ENCODE peak calls at places on chromosomes 13 and 19, in four cellular contexts. G is foreskin fibroblast, H is kidney epithelial cell, Z is OCI-LY7. U is an unnamed sample.

GRCh38 chr13:44368599-44369368 is 4.8 kb upstream of the SERP2 start:
- DNase-seq in Z (no peak), H (no peak), G (no peak), U (no peak)

GRCh38 chr13:102487330-102487729 is 85.5 kb upstream of the FGF14 start:
- DNase-seq in H (no peak), Z (no peak), G (no peak), U (no peak)

GRCh38 chr13:21069561-21070004 is 8.2 kb upstream of the LATS2 start:
- DNase-seq in H (peak; percentile 69), Z (no peak), G (peak; percentile 95), U (peak; percentile 91)

GRCh38 chr13:94343243-94343585 is 136.3 kb downstream of the DCT start:
- DNase-seq in Z (no peak), H (no peak), G (peak; percentile 19), U (no peak)

GRCh38 chr13:99320693-99321481 is 13.7 kb upstream of the GPR183 start:
- DNase-seq in G (peak; percentile 88), Z (no peak), H (no peak), U (peak; percentile 83)

GRCh38 chr19:7083076-7083956 is 13.8 kb downstream of the ZNF557 start:
- DNase-seq in Z (peak; percentile 20), H (no peak), G (peak; percentile 10), U (peak; percentile 17)

GRCh38 chr19:17659996-17660395 is 28.2 kb downstream of the UNC13A start:
- DNase-seq in Z (no peak), H (no peak), G (no peak), U (no peak)

GRCh38 chr19:12783849-12784393 is 7.4 kb upstream of the JUNB start:
- DNase-seq in H (no peak), G (no peak), Z (no peak), U (peak; percentile 82)

GRCh38 chr13:114082849-114083645 is 49.4 kb downstream of the RASA3 start:
- DNase-seq in H (no peak), Z (no peak), G (no peak), U (no peak)

GRCh38 chr19:45676851-45677263 is 8.8 kb downstream of the GIPR start:
- DNase-seq in H (no peak), Z (peak; percentile 44), G (no peak), U (no peak)

GRCh38 chr19:40862785-40863184 is 12.5 kb upstream of the CYP2A6 start:
- DNase-seq in G (peak; percentile 49), Z (no peak), H (no peak), U (no peak)

GRCh38 chr13:44679602-44680001 is 103.5 kb upstream of the TSC22D1 start:
- DNase-seq in G (peak; percentile 45), H (no peak), Z (no peak), U (no peak)

GRCh38 chr19:17757125-17757524 is 5.8 kb downstream of the FCHO1 start:
- DNase-seq in H (no peak), G (peak; percentile 74), Z (no peak), U (peak; percentile 70)

GRCh38 chr13:88339271-88339741 is 668.1 kb downstream of the SLITRK5 start:
- DNase-seq in G (no peak), Z (no peak), H (no peak), U (no peak)

GRCh38 chr13:93260591-93260990 is 34.0 kb downstream of the GPC6 start:
- DNase-seq in G (peak; percentile 63), H (no peak), Z (no peak), U (peak; percentile 34)

GRCh38 chr13:34411177-34411576 is 530.9 kb upstream of the NBEA start:
- DNase-seq in H (no peak), G (no peak), Z (no peak), U (no peak)

GRCh38 chr19:7326105-7326877 is 22.4 kb upstream of the ARHGEF18 start:
- DNase-seq in H (no peak), Z (peak; percentile 71), G (peak; percentile 6), U (no peak)

GRCh38 chr19:30090963-30091362 is 148.9 kb downstream of the URI1 start:
- DNase-seq in H (no peak), Z (no peak), G (no peak), U (no peak)

GRCh38 chr13:30924726-30925125 is 7.7 kb upstream of the TEX26 start:
- DNase-seq in H (no peak), Z (no peak), G (no peak), U (no peak)

GRCh38 chr13:110448230-110448629 is 113.3 kb downstream of the RAB20 start:
- DNase-seq in G (peak; percentile 55), H (peak; percentile 77), Z (no peak), U (peak; percentile 91)

GRCh38 chr19:16326401-16327130 is 1.9 kb downstream of the KLF2 start:
- DNase-seq in Z (peak; percentile 57), G (no peak), H (no peak), U (no peak)

GRCh38 chr13:29702912-29703351 is 107.4 kb upstream of the SLC7A1 start:
- DNase-seq in Z (no peak), H (no peak), G (peak; percentile 93), U (peak; percentile 95)

DNA sequence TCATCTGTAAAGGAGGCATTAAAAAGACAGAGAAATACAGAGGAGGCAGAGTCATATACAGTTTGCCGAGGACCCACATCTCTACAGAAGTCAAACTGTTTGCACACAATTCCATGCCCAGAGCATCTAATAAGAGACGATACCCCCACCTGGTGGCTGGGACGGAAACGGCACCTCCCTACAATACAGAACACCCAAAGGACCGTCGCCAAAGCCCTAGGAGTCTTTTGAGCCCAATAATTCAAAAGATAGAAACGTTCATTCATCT is 703 bp upstream of the PLEKHG2 start:
- DNase-seq in G (peak; percentile 95), Z (peak; percentile 95), H (no peak), U (peak; percentile 90)
- H3K4me3 ChIP-seq in G (no peak overlapping the region), Z (peak overlapping the region; percentile 61), H (peak overlapping the region; percentile 11), U (peak overlapping the region; percentile 41)

DNA sequence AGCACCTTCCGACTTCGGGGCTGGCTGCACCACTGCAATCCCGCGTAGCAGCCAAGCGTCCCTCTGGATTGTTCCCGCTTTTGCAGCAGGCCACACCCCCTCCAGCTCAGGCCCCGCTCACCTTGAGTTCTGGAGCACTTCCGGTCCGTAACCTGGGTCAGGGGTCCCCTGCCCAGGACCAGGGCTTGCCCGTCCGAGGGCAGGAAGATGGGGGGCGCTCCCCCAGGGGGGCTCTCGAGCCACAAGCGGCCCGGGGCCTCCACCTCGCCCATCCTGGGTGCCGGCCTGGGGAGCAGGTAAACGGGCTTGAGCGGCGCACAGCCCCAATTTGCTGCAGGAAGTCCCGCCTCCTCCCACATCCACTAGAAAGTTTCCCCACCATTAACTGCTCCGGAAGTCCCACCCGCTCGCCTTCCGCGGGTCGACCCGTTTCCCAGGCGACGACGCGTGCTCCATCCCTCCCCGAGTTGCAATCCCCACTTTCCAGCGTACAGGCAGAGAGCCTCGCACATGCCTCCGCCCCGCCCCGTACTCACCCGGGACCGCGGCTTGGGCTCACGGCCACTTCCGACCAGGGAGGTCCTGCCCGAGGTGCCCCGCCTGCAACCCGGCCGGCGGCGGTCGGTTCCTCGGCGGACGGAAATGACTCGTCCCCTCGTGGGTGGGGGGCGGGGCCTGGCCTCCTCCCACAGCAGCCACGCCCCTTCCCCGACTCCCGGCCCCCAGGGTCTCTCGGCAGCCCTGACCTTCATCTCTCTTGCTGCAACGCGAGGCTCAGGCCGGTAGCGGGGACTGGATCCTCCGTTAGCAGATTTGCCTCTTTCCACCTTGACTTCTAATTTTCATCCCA is at the start of gene PNKP:
- DNase-seq in Z (peak; percentile 90), G (peak; percentile 95), H (no peak), U (peak; percentile 91)
- H3K4me3 ChIP-seq in Z (peak within 1 kb of the TSS; percentile 80), G (peak within 1 kb of the TSS; percentile 79), H (peak within 1 kb of the TSS; percentile 93), U (peak within 1 kb of the TSS; percentile 80)

GRCh38 chr19:44635581-44636438 is 7.9 kb upstream of the PVR start:
- DNase-seq in H (no peak), G (peak; percentile 61), Z (no peak), U (peak; percentile 22)
- H3K4me3 ChIP-seq in H (no peak overlapping the region), G (no peak overlapping the region), Z (no peak overlapping the region), U (no peak overlapping the region)

DNA sequence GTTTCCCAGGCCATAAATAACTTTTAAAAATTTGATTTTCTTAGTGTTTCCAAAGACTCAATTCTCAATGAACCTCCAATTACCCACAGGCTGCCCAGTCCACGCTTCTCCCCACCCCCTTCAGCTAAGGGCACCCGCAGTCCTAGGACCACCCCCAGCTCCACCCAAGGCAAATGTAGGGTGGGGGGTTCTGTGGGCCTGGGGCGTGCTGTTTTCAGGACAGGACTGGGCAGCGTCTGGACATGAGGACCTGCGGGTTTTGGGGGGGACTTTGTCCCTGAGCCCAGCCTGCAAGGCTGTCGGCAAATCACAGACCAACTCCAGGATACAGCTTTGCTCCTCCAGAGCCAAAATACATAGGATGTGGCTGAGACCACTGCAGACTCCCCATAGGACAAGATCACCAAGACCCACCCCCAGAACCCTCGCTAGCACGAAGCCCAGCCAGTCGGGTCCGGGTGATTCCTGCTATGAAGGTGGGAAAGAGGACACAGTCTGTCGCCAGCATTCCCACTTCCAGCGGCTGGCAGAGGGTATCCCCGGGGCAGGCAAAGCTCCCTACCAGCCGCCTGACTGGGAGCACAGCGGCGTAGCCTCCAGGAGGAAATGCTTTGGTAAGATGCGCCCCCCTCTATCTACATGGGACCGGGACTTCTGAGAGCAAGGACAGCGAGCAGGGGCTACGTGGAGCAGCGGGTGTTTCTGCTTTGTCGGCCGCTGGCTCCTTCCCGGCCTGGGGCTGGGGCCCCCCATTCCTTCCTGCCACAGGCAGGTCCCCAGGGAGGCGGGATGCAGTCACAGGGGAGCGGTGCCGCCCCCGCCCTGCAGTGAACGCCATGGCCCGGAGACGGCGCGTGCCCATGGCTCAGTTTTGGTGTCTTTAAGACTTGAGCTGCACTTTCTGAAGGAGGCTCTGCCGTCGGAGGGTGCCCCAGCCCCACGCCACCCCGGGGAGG is 1.6 kb upstream of the TIMM13 start:
- DNase-seq in G (no peak), Z (no peak), H (no peak), U (no peak)
- H3K4me3 ChIP-seq in G (no peak overlapping the region), Z (no peak overlapping the region), H (no peak overlapping the region), U (no peak overlapping the region)

GRCh38 chr19:49468746-49469447 is 5.1 kb upstream of the FLT3LG start:
- DNase-seq in Z (peak; percentile 58), G (peak; percentile 78), H (no peak), U (peak; percentile 75)

GRCh38 chr19:49469828-49470614 is 4.0 kb upstream of the FLT3LG start:
- DNase-seq in Z (peak; percentile 72), G (peak; percentile 66), H (no peak), U (peak; percentile 10)

GRCh38 chr19:49465371-49465770 is 8.6 kb upstream of the FLT3LG start:
- DNase-seq in Z (no peak), G (no peak), H (no peak), U (no peak)

GRCh38 chr19:49470615-49470978 is 3.4 kb upstream of the FLT3LG start:
- DNase-seq in H (no peak), Z (no peak), G (no peak), U (no peak)

DNA sequence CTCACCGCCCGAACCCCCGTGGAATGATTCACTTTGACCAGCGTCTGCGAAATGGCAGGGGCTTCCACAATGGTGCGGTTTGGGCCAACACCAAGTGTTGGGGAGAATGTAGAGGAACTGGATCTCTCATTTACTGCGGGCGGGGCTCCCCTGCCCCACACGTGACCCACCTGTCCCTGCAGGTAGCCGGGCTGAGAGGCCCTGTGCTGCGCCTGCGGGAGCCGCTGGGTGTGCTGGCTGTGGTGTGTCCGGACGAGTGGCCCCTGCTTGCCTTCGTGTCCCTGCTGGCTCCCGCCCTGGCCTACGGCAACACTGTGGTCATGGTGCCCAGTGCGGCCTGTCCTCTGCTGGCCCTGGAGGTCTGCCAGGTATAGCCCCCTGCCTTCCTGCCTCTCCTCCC is 5.8 kb upstream of the FLT3LG start:
- DNase-seq in G (no peak), H (no peak), Z (no peak), U (peak; percentile 84)
- H3K4me3 ChIP-seq in G (no peak overlapping the region), H (no peak overlapping the region), Z (no peak overlapping the region), U (peak overlapping the region; percentile 10)

GRCh38 chr19:1130801-1131717 is 27.3 kb downstream of the GPX4 start:
- DNase-seq in Z (peak; percentile 41), H (no peak), G (peak; percentile 48), U (no peak)
- H3K4me3 ChIP-seq in Z (peak overlapping the region; percentile 71), H (peak overlapping the region; percentile 71), G (peak overlapping the region; percentile 68), U (peak overlapping the region; percentile 50)

U was measured in epithelial cell of esophagus.